ENCODE peak calls at places on chromosomes 1 and 21, in four cellular contexts. Y is cardiac muscle cell; S is fibroblast of pulmonary artery; K is naive thymus-derived CD4-positive, alpha-beta T cell. V is an unnamed sample.

GRCh38 chr21:32155226-32155625 is 123.6 kb downstream of the MIS18A start:
- DNase-seq in Y (no peak), S (no peak), K (no peak), V (no peak)

GRCh38 chr1:26075421-26076144 is 8.2 kb upstream of the TRIM63 start:
- DNase-seq in Y (no peak), S (no peak), K (no peak), V (no peak)

GRCh38 chr1:203046984-203047630 is 20.8 kb downstream of the PPFIA4 start:
- DNase-seq in Y (no peak), S (peak), K (no peak), V (peak)

GRCh38 chr1:113133038-113133437 is 60.0 kb downstream of the LRIG2 start:
- DNase-seq in Y (no peak), S (no peak), K (no peak), V (no peak)

GRCh38 chr1:63845346-63845745 is 71.5 kb downstream of the ROR1 start:
- DNase-seq in Y (no peak), S (no peak), K (no peak), V (no peak)

GRCh38 chr1:59992040-59992820 is 65.7 kb upstream of the CYP2J2 start:
- DNase-seq in Y (no peak), S (no peak), K (no peak), V (no peak)

GRCh38 chr1:85200367-85200869 is 398 bp downstream of the SYDE2 start:
- DNase-seq in Y (peak), S (peak), K (peak), V (no peak)

GRCh38 chr1:156608981-156609380 is 7.7 kb upstream of the GPATCH4 start:
- DNase-seq in Y (peak), S (no peak), K (peak), V (no peak)

GRCh38 chr1:36567601-36568341 is 85.1 kb upstream of the CSF3R start:
- DNase-seq in Y (no peak), S (no peak), K (no peak), V (no peak)

GRCh38 chr1:73886721-73887120 is 311.3 kb downstream of the LRRIQ3 start:
- DNase-seq in Y (no peak), S (no peak), K (no peak), V (no peak)

GRCh38 chr1:73887412-73887811 is 310.6 kb downstream of the LRRIQ3 start:
- DNase-seq in Y (no peak), S (no peak), K (no peak), V (no peak)
- H3K4me3 ChIP-seq in Y (no peak), S (no peak), K (no peak), V (no peak)

GRCh38 chr1:58813801-58814200 is 30.0 kb upstream of the JUN start:
- DNase-seq in Y (no peak), S (no peak), K (no peak), V (no peak)

GRCh38 chr1:58815680-58816071 is 31.8 kb upstream of the JUN start:
- DNase-seq in Y (no peak), S (peak), K (no peak), V (peak)

GRCh38 chr1:58813361-58813760 is 29.5 kb upstream of the JUN start:
- DNase-seq in Y (no peak), S (no peak), K (no peak), V (no peak)

GRCh38 chr1:58815069-58815679 is 31.3 kb upstream of the JUN start:
- DNase-seq in Y (no peak), S (peak), K (peak), V (peak)

DNA sequence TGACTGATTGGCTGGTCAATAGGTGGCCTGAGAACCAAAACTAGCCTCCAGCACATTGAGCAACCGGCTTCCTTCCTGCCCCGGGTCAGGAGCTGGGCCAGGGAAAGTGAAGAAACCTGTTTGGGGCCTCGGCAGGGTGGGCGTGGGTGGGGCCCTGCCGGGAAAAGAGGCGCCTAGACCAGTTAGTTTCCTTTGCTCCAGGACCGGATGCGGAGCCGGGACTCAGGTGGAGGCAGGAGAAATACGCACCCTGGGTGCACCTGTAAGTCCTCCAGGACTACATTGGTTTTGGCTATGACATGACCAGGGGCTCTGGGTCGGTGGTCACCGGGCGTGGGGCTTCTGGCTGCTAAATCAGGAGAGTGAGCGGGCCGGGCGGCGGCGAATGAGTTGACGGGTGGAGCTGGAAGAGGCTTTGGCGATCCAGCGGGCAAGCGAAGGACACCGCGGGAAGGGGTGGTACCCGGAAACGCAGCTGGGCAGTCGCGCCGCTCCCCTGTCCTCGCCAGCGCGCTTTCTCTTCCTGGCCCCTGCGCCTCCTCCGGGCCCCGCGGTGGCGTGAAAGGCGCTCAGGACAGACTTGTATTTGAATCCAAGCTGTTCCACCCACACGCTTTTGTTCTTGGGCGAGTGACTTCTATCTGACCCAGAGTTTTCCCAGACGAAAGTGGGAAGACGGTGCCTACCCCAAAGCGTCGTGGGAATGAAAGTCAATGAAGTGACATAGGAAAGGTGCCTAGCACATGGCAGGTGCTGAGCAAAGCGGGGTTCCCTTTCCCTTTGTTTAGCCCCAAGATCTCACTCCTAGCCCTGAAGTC is 30.6 kb upstream of the JUN start:
- DNase-seq in Y (no peak), S (peak), K (no peak), V (peak)
- H3K4me3 ChIP-seq in Y (no peak), S (no peak), K (peak), V (peak)

GRCh38 chr1:185349556-185349955 is 32.5 kb upstream of the IVNS1ABP start:
- DNase-seq in Y (no peak), S (no peak), K (no peak), V (no peak)

GRCh38 chr1:185353124-185353523 is 36.1 kb upstream of the IVNS1ABP start:
- DNase-seq in Y (no peak), S (no peak), K (no peak), V (no peak)

GRCh38 chr1:185350027-185350442 is 33.0 kb upstream of the IVNS1ABP start:
- DNase-seq in Y (no peak), S (no peak), K (no peak), V (no peak)

GRCh38 chr1:185348995-185349394 is 32.0 kb upstream of the IVNS1ABP start:
- DNase-seq in Y (no peak), S (no peak), K (no peak), V (no peak)

DNA sequence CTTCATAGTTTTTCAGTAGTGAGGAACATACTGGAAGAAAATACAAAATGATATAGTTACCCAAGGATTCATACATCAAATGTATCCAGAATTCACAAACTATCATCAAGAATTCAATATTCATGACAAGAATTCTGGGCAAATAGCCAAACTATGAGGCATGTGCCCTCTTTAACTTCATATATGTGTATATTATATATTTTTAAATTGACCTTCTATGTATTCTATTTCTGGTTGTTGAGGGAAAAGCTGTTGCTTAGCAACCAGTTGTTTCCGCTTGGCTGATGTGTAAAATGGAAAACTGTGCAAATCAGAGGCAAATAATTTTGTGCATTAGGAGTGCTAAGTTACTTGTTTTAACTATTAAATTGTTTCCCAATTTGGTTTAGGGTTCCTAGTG is 35.0 kb upstream of the IVNS1ABP start:
- DNase-seq in Y (no peak), S (peak), K (no peak), V (peak)
- H3K4me3 ChIP-seq in Y (no peak), S (no peak), K (no peak), V (no peak)

GRCh38 chr1:66532214-66532613 is 1.7 kb upstream of the SGIP1 start:
- DNase-seq in Y (no peak), S (no peak), K (no peak), V (no peak)
- H3K4me3 ChIP-seq in Y (no peak), S (no peak), K (no peak), V (peak)

GRCh38 chr1:119874186-119874585 is 22.1 kb downstream of the ADAM30 start:
- DNase-seq in Y (no peak), S (no peak), K (no peak), V (no peak)

GRCh38 chr1:119884700-119885099 is 11.6 kb downstream of the ADAM30 start:
- DNase-seq in Y (no peak), S (peak), K (no peak), V (no peak)

GRCh38 chr1:119882172-119883029 is 13.9 kb downstream of the ADAM30 start:
- DNase-seq in Y (no peak), S (no peak), K (no peak), V (no peak)

GRCh38 chr1:119878171-119878570 is 18.1 kb downstream of the ADAM30 start:
- DNase-seq in Y (no peak), S (no peak), K (no peak), V (no peak)

DNA sequence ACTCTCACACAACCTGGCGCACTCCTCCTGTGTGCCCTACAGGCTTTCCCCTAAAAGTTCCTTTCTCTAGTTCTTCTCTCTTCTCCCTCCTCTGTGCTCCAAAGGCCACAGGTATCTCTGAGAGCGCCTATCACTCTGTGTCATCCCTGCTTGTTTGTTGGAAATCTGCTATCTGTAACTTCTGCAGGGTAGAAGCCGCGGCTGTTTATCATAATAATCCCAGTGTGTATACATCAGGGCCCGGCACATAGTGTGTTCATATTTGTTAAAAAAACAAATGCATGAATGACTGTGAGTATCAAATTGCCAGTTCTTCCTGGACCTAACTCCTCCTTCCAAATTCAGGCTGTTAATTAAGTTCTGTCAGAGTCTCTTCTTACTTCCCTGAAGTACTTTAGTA is 16.3 kb downstream of the ADAM30 start:
- DNase-seq in Y (no peak), S (no peak), K (no peak), V (no peak)
- H3K4me3 ChIP-seq in Y (no peak), S (no peak), K (no peak), V (no peak)